ENCODE peak calls at places on chromosomes 1 and 21, in six cellular contexts. X, W, E, O, S and B are unnamed samples.

GRCh38 chr21:28454978-28455600 is 537.6 kb downstream of the LTN1 start:
- DNase-seq in X (no peak), W (no peak), E (no peak), O (no peak), S (no peak), B (no peak)

GRCh38 chr1:113138778-113139177 is 65.8 kb downstream of the LRIG2 start:
- DNase-seq in X (no peak), W (no peak), E (no peak), O (no peak), S (no peak), B (no peak)

GRCh38 chr1:197685785-197686184 is 89.5 kb downstream of the DENND1B start:
- DNase-seq in X (no peak), W (no peak), E (no peak), O (no peak), S (no peak), B (no peak)

GRCh38 chr1:84961316-84961715 is 35.6 kb downstream of the MCOLN2 start:
- DNase-seq in X (no peak), W (no peak), E (no peak), O (no peak), S (no peak), B (peak; percentile 75)

GRCh38 chr1:44542415-44543063 is 131.7 kb downstream of the TMEM53 start:
- DNase-seq in X (no peak), W (no peak), E (no peak), O (no peak), S (no peak), B (peak; percentile 25)

GRCh38 chr1:112267929-112268328 is 128.1 kb upstream of the CTTNBP2NL start:
- DNase-seq in X (no peak), W (peak; percentile 34), E (no peak), O (no peak), S (peak; percentile 34), B (no peak)

GRCh38 chr1:113912594-113913311 is 7.6 kb downstream of the DCLRE1B start:
- DNase-seq in X (no peak), W (peak; percentile 47), E (no peak), O (no peak), S (peak; percentile 51), B (no peak)

GRCh38 chr1:67632356-67632755 is 52.6 kb upstream of the GADD45A start:
- DNase-seq in X (no peak), W (no peak), E (no peak), O (no peak), S (no peak), B (no peak)

GRCh38 chr1:27491748-27492700 is 2.1 kb upstream of the WASF2 start:
- DNase-seq in X (no peak), W (peak; percentile 51), E (peak; percentile 45), O (no peak), S (no peak), B (no peak)

GRCh38 chr1:57844382-57844980 is 420.6 kb upstream of the DAB1 start:
- DNase-seq in X (no peak), W (no peak), E (no peak), O (no peak), S (no peak), B (no peak)

GRCh38 chr1:58804853-58805252 is 21.0 kb upstream of the JUN start:
- DNase-seq in X (no peak), W (no peak), E (no peak), O (no peak), S (no peak), B (no peak)

GRCh38 chr1:37453647-37454046 is 20.7 kb upstream of the ZC3H12A start:
- DNase-seq in X (no peak), W (no peak), E (no peak), O (no peak), S (no peak), B (no peak)

GRCh38 chr1:61109158-61109557 is 26.8 kb downstream of the NFIA start:
- DNase-seq in X (no peak), W (no peak), E (no peak), O (no peak), S (no peak), B (no peak)

GRCh38 chr21:27268290-27268689 is 301.4 kb upstream of the ADAMTS5 start:
- DNase-seq in X (no peak), W (no peak), E (no peak), O (no peak), S (no peak), B (no peak)

GRCh38 chr1:32066489-32066873 is 6.3 kb upstream of the TMEM39B start:
- DNase-seq in X (no peak), W (peak; percentile 65), E (peak; percentile 52), O (peak; percentile 13), S (no peak), B (no peak)

GRCh38 chr1:32989160-32989894 is 24.7 kb upstream of the RNF19B start:
- DNase-seq in X (no peak), W (peak; percentile 82), E (peak; percentile 80), O (peak; percentile 23), S (no peak), B (peak; percentile 98)

DNA sequence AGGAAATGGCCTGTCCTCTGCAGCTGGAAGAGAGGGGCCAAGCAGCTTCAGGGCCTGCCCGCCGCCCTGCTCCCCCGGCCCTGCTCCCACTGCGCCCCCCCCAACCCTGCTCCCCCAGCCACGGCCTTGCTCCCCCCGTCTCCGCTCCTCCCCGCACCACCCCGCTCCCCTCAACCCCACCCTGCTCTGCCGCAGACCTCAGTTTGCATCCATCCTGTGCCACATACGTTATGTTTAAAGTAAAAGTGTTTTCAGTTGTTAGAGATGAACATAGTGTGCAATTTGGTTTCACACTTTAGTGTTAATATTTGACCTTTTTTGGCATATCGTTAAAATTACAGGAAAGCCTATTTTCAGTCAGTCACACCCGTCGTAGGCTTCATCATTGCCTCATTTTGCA is 34.1 kb upstream of the DIP2A start:
- DNase-seq in X (no peak), W (no peak), E (peak; percentile 43), O (peak; percentile 59), S (no peak), B (no peak)
- H3K27ac ChIP-seq in X (no peak overlapping the region), W (no peak overlapping the region), E (peak overlapping the region; percentile 46), O (peak overlapping the region; percentile 93), S (no peak overlapping the region), B (no peak overlapping the region)

GRCh38 chr1:220999872-221000863 is 120.9 kb downstream of the HLX start:
- DNase-seq in X (no peak), W (no peak), E (no peak), O (no peak), S (no peak), B (no peak)
- TF ChIP-seq CTCF in X (no peak), W (no peak), E (no peak), O (no peak), S (no peak), B (no peak)

GRCh38 chr1:51324271-51325010 is 5.9 kb downstream of the TTC39A start:
- DNase-seq in X (no peak), W (no peak), E (no peak), O (no peak), S (no peak), B (no peak)

GRCh38 chr1:51325391-51325790 is 5.0 kb downstream of the TTC39A start:
- DNase-seq in X (no peak), W (no peak), E (no peak), O (no peak), S (no peak), B (no peak)

GRCh38 chr1:51322417-51323101 is 7.8 kb downstream of the TTC39A start:
- DNase-seq in X (no peak), W (no peak), E (no peak), O (no peak), S (no peak), B (no peak)

GRCh38 chr1:51321924-51322280 is 8.5 kb downstream of the TTC39A start:
- DNase-seq in X (no peak), W (no peak), E (no peak), O (no peak), S (no peak), B (no peak)

DNA sequence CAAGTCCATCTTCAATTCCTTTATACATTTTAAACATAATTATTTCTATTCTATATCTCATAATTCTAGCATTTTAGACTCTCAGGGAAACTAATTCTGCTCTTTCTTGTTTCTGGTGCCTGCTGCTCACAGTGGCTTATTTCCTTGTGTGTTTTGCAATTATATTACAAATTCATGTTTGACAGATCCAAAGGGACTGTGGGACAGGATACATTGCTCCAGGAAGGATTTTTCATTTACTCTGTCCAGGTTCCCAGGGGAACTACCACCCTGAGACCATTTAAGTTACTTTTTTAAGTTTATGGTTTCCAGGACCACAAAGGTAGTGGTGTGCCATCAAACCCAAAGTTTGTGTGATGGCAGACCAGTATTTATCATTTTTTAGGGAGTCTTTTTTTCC is 6.6 kb downstream of the TTC39A start:
- DNase-seq in X (no peak), W (no peak), E (no peak), O (no peak), S (no peak), B (no peak)
- H3K27ac ChIP-seq in X (no peak overlapping the region), W (no peak overlapping the region), E (no peak overlapping the region), O (no peak overlapping the region), S (no peak overlapping the region), B (no peak overlapping the region)

DNA sequence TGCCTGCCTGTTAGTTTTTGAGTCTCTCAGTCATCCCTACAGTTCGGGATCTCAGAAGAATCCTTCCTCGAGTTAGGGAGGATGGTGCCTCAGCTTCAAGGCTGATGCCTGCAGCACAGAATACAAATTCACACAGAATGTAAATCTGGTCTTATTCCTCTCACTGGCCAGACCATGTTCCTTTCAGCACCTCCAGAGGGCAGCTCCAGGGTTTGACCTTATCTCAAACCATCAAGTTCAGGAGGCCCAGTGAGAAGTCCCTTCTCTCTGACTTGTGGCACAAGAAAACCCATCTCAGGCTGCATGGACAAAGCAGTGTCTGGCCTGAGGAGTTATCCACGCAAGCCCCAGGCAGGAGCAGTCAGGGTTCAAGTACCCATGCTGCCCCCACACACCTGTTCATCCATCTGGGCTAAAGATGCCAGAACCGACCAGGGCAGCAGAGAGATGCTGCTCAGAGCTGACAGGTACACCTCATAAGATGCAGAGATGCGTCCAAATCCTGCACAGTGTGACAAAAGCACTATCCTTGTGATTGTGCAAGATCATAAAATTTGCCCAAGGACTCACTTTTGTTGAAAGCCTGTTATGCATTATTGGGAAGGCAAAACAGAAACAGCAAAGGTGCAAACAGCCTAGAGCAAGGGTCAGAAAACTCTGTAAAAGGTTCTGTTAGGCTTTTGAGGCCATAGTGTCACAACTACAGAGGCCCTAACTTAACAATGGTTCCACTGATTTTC is 49.8 kb downstream of the BCAR3 start:
- DNase-seq in X (no peak), W (no peak), E (no peak), O (no peak), S (no peak), B (peak; percentile 42)
- TF ChIP-seq CTCF in X (peak; percentile 22), W (no peak), E (peak; percentile 12), O (no peak), S (no peak), B (peak; percentile 27)